ENCODE peak calls at places on chromosomes 7 and 10, in four cellular contexts. P, R, G and X are unnamed samples.

GRCh38 chr10:89588671-89589070 is 53.3 kb upstream of the SLC16A12 start:
- DNase-seq in R (no peak), P (no peak), G (no peak), X (no peak)

GRCh38 chr10:95646160-95646559 is 10.4 kb downstream of the ALDH18A1 start:
- DNase-seq in G (no peak), R (no peak), P (no peak), X (no peak)

GRCh38 chr10:1544209-1544673 is 193.1 kb downstream of the ADARB2 start:
- DNase-seq in P (peak; percentile 18), R (no peak), G (no peak), X (no peak)

GRCh38 chr7:115585015-115585655 is 445.4 kb downstream of the TFEC start:
- DNase-seq in P (no peak), G (no peak), R (peak; percentile 41), X (no peak)

GRCh38 chr7:47846117-47846836 is 102.0 kb downstream of the PKD1L1 start:
- DNase-seq in P (no peak), R (no peak), G (no peak), X (no peak)

GRCh38 chr7:39659356-39660013 is 36.1 kb downstream of the RALA start:
- DNase-seq in P (no peak), G (no peak), R (no peak), X (no peak)

GRCh38 chr10:13462551-13462950 is 66.3 kb downstream of the BEND7 start:
- DNase-seq in P (no peak), R (no peak), G (no peak), X (no peak)

GRCh38 chr10:21030096-21030495 is 133.0 kb upstream of the NEBL start:
- DNase-seq in P (no peak), R (no peak), G (no peak), X (no peak)

GRCh38 chr7:110309941-110310340 is 781.0 kb upstream of the LRRN3 start:
- DNase-seq in R (no peak), P (no peak), G (no peak), X (no peak)

GRCh38 chr7:12412407-12412806 is 8.7 kb upstream of the VWDE start:
- DNase-seq in R (no peak), G (no peak), P (no peak), X (no peak)

GRCh38 chr10:97590082-97590747 is 694 bp downstream of the C10orf62 start:
- DNase-seq in G (no peak), R (no peak), P (no peak), X (no peak)

GRCh38 chr7:92793656-92794205 is 42.6 kb downstream of the CDK6 start:
- DNase-seq in G (no peak), P (no peak), R (no peak), X (no peak)

GRCh38 chr10:123402656-123403055 is 248.5 kb downstream of the BUB3 start:
- DNase-seq in G (no peak), R (no peak), P (no peak), X (no peak)

GRCh38 chr7:106737202-106737562 is 76.2 kb upstream of the CCDC71L start:
- DNase-seq in G (peak; percentile 36), R (no peak), P (no peak), X (no peak)

GRCh38 chr10:24897326-24897926 is 55.0 kb downstream of the PRTFDC1 start:
- DNase-seq in P (no peak), G (no peak), R (no peak), X (no peak)

GRCh38 chr7:158401295-158401694 is 186.3 kb downstream of the PTPRN2 start:
- DNase-seq in R (no peak), P (no peak), G (no peak), X (no peak)

GRCh38 chr10:46220872-46221538 is 65.8 kb upstream of the ANTXRL start:
- DNase-seq in R (no peak), P (peak; percentile 17), G (no peak), X (no peak)

GRCh38 chr10:103350522-103351260 is at the start of gene PCGF6:
- DNase-seq in G (peak; percentile 84), R (peak; percentile 90), P (peak; percentile 63), X (peak; percentile 80)

GRCh38 chr10:72086466-72087391 is 1.6 kb downstream of the SPOCK2 start:
- DNase-seq in G (peak; percentile 70), P (peak; percentile 23), R (no peak), X (no peak)

GRCh38 chr10:6053816-6054581 is 8.2 kb downstream of the IL2RA start:
- DNase-seq in P (no peak), R (no peak), G (no peak), X (no peak)

GRCh38 chr7:84271550-84271949 is 77.0 kb upstream of the SEMA3A start:
- DNase-seq in G (no peak), R (no peak), P (no peak), X (no peak)

GRCh38 chr10:119473715-119474230 is 68.7 kb downstream of the RGS10 start:
- DNase-seq in P (no peak), R (no peak), G (no peak), X (no peak)

GRCh38 chr7:130941322-130942210 is 207.6 kb upstream of the KLF14 start:
- DNase-seq in G (no peak), R (no peak), P (no peak), X (no peak)

GRCh38 chr10:119360181-119360921 is 153.0 kb downstream of the GRK5 start:
- DNase-seq in G (no peak), P (no peak), R (no peak), X (no peak)

GRCh38 chr7:150901160-150902035 is 49.1 kb downstream of the AOC1 start:
- DNase-seq in P (peak; percentile 66), R (no peak), G (no peak), X (no peak)

GRCh38 chr10:31424473-31424872 is 105.5 kb downstream of the ZEB1 start:
- DNase-seq in P (no peak), R (no peak), G (no peak), X (no peak)

GRCh38 chr10:29435809-29436501 is 147.1 kb downstream of the LYZL1 start:
- DNase-seq in R (no peak), G (peak; percentile 53), P (no peak), X (no peak)

GRCh38 chr7:28800150-28800549 is 158.0 kb downstream of the TRIL start:
- DNase-seq in G (no peak), R (no peak), P (no peak), X (no peak)

GRCh38 chr7:93551063-93551895 is 23.2 kb downstream of the CALCR start:
- DNase-seq in R (no peak), P (no peak), G (peak; percentile 28), X (no peak)

GRCh38 chr7:82343-83155 is 109.8 kb upstream of the FAM20C start:
- DNase-seq in P (peak; percentile 22), G (no peak), R (no peak), X (no peak)

GRCh38 chr10:74244097-74244685 is 93.2 kb downstream of the ADK start:
- DNase-seq in R (no peak), G (peak; percentile 59), P (no peak), X (no peak)

GRCh38 chr7:90892213-90892612 is 296.1 kb downstream of the CDK14 start:
- DNase-seq in R (no peak), G (no peak), P (no peak), X (no peak)